ENCODE peak calls at places on chromosomes 5 and 9, in six cellular contexts. J is PC-3, A is osteoblast, X is PC-9, M is GM23338, U is HCT116. Q is an unnamed sample. For H3K27me3 and H3K4me1, the result is how much of the 10 kb centered on the place peaks cover.

GRCh38 chr5:137142371-137143243 is 356.5 kb downstream of the SPOCK1 start:
- DNase-seq in U (no peak), X (peak), A (peak), M (no peak), J (peak), Q (peak)

GRCh38 chr9:132239518-132239917 is 77.7 kb downstream of the NTNG2 start:
- DNase-seq in J (no peak), M (no peak), U (no peak), A (peak), X (no peak), Q (no peak)

GRCh38 chr9:137303893-137304382 is 1.9 kb upstream of the NRARP start:
- DNase-seq in X (no peak), A (peak), U (no peak), M (no peak), J (no peak), Q (no peak)

GRCh38 chr9:72315089-72315509 is 49.9 kb downstream of the ZFAND5 start:
- DNase-seq in X (peak), M (no peak), J (peak), A (no peak), U (no peak), Q (no peak)

GRCh38 chr5:527646-528591 is 3.7 kb upstream of the SLC9A3 start:
- DNase-seq in J (no peak), M (peak), A (no peak), U (no peak), X (no peak), Q (no peak)

GRCh38 chr5:148238395-148238794 is at the start of gene MARCOL:
- DNase-seq in M (no peak), A (no peak), J (no peak), X (no peak), U (no peak), Q (no peak)

GRCh38 chr5:35938518-35939227 is at the start of gene CAPSL:
- DNase-seq in M (peak), U (peak), A (no peak), J (peak), X (no peak), Q (peak)

GRCh38 chr9:27625751-27626628 is 52.7 kb upstream of the C9orf72 start:
- DNase-seq in M (no peak), J (peak), X (no peak), A (no peak), U (no peak), Q (no peak)

GRCh38 chr5:142720561-142721275 is 34.8 kb upstream of the FGF1 start:
- DNase-seq in M (no peak), A (no peak), U (no peak), X (peak), J (peak), Q (peak)

GRCh38 chr5:67407979-67408378 is 211.4 kb upstream of the CD180 start:
- DNase-seq in A (no peak), U (no peak), M (no peak), X (no peak), J (no peak), Q (no peak)

GRCh38 chr9:3909966-3910650 is 384.3 kb upstream of the RFX3 start:
- DNase-seq in A (no peak), M (no peak), X (no peak), J (no peak), U (no peak), Q (no peak)

GRCh38 chr5:151562019-151562707 is 29.0 kb downstream of the FAT2 start:
- DNase-seq in M (peak), X (no peak), J (no peak), U (no peak), A (no peak), Q (no peak)

GRCh38 chr5:151555760-151556576 is 35.2 kb downstream of the FAT2 start:
- DNase-seq in A (no peak), M (no peak), U (no peak), X (no peak), J (no peak), Q (no peak)

GRCh38 chr5:151557466-151557865 is 33.7 kb downstream of the FAT2 start:
- DNase-seq in U (no peak), J (no peak), X (no peak), A (no peak), M (no peak), Q (no peak)

GRCh38 chr5:151556808-151557207 is 34.3 kb downstream of the FAT2 start:
- DNase-seq in J (no peak), A (no peak), X (no peak), M (no peak), U (no peak), Q (no peak)

GRCh38 chr5:151557951-151558350 is 33.2 kb downstream of the FAT2 start:
- DNase-seq in M (no peak), J (peak), X (no peak), A (no peak), U (no peak), Q (no peak)
- H3K4me2 ChIP-seq in M (no peak), J (no peak), X (no peak), A (no peak), U (no peak), Q (no peak)

DNA sequence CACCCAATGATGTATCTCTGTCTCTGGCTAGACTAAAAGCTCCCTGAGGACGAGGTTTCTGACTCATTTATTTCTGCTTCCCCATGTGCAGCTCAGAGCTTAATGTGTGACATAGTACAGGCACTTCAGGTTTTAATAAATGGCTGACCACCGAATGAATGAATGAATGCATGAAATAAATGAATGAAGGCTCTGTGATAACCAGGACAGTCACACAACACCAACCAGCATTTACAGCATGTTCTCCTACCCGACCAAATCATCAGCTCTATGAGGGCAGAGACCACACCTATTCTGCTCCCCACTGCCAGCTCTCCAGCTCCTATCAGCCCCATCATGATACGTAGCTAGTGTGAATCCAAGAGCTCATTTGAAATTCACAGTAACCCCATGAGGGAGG is 4.8 kb downstream of the TMOD1 start:
- DNase-seq in U (no peak), M (no peak), X (no peak), A (no peak), J (no peak), Q (no peak)
- H3K27me3 ChIP-seq in U (under half), M (half or more), X (under half), A (half or more), J (under half), Q (under half)

DNA sequence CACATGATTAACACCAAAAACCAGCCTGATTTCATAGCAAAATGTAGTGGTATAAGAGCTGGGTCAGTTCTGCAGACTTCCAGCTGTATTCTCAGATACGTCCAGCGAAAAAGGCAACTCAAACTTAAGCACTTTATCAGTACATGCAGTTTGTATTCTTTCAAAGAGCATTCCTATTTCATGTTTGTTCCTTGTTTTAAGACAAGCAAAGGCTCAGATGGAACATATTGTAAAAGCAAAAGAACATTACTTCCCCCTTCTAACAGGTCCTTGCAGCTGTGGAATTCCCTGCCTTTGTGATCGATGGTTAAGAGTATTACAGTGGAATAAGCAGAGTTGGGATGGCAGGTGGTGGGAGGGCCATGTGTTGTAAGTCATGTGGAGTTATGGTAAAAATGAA is 86.3 kb upstream of the GRHPR start:
- DNase-seq in X (no peak), M (no peak), A (no peak), J (no peak), U (no peak), Q (no peak)
- H3K4me1 ChIP-seq in X (under half), M (under half), A (under half), J (under half), U (under half), Q (under half)

DNA sequence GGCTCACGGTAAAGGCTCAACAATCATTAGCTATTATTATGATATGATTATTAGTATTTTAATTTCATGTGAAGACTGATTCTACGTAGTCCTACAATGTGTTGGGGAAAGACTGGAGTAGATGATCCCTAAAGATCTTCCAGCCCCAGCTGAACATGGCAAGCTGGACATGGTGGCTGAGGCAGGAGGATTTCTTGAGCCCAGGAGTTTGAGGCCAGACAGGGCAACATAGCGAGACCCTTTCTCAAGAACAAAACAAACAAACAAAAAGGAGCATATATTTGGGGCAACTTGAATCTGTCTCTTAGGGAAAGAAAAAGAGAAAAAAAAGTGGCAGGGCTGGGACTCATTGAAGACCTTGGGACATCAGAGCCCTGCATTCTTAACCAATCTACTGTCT is 16.2 kb upstream of the FAT2 start:
- DNase-seq in X (no peak), A (no peak), U (no peak), J (no peak), M (no peak), Q (no peak)
- H3K4me2 ChIP-seq in X (no peak), A (no peak), U (no peak), J (no peak), M (no peak), Q (no peak)

DNA sequence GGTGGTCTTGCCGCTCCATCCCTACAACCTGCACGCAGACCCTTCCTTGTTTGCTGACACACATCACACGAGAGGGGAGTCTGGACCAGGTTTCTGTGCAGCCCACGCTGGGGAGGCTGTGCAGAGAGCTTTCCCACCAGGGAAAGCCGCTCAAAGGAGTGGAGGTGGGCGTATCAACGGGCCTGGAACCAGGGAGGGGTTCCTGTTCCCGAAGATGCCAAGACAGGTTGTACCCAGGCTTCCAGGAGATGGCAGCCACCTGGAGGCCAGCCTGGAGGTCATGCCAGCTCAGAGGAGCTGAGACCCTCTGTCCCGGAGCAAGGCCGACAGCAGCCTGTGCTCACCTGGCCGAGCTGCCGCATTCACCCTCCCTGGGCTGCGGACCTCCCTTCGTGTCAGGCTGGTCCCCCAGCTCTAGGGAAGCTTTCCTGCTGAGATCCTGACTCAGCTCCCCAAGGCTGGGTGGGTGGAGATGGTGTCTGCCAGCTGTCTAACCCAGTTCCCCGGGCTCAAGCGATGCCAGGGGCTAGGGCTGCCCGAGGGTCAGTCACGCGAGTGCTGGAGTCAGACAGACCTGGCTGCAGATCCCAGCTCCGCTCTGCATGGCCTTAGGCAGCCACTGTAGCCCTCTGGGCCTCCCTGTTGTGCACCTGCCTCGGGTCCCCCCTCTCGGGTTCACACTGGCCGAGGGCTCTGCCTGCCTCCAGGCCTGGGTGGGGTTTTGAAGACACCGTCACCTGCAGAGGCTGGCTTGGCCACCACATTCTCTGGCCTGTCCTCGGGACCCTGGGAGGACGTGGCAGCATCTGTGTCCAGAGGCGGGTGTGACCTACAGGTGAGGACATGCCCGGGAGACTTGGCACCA is 28.5 kb upstream of the QSOX2 start:
- DNase-seq in X (no peak), J (no peak), U (no peak), M (no peak), A (no peak), Q (no peak)
- H3K27me3 ChIP-seq in X (half or more), J (under half), U (under half), M (under half), A (under half), Q (under half)